ENCODE peak calls at places on chromosome 9, in nine cellular contexts. I, S, T, H, E, F, K, V and J are unnamed samples.

GRCh38 chr9:33765411-33765810 is 29.9 kb upstream of the PRSS3 start:
- DNase-seq in H (no peak), I (no peak), S (no peak), E (no peak), T (no peak), K (peak), V (peak), F (no peak), J (no peak)

GRCh38 chr9:116094846-116095245 is 58.7 kb upstream of the PAPPA start:
- DNase-seq in T (no peak), V (peak), I (no peak), S (no peak), H (no peak), E (no peak), F (no peak), K (no peak), J (no peak)

GRCh38 chr9:116687762-116688160 is 656 bp downstream of the TRIM32 start:
- DNase-seq in K (no peak), E (no peak), F (peak), I (no peak), T (no peak), S (no peak), H (no peak), V (no peak), J (no peak)

GRCh38 chr9:138112791-138113600 is 235.4 kb downstream of the CACNA1B start:
- DNase-seq in T (no peak), I (no peak), F (no peak), V (no peak), H (no peak), K (no peak), E (no peak), S (no peak), J (peak)

GRCh38 chr9:72592501-72593403 is 71.3 kb downstream of the TMC1 start:
- DNase-seq in S (peak), V (peak), F (no peak), T (no peak), E (peak), K (peak), I (no peak), H (no peak), J (peak)

GRCh38 chr9:124486778-124487490 is 20.3 kb downstream of the NR5A1 start:
- DNase-seq in E (no peak), K (no peak), H (no peak), F (no peak), I (no peak), S (no peak), V (no peak), T (no peak), J (no peak)

GRCh38 chr9:121316852-121317373 is 49.0 kb downstream of the GSN start:
- DNase-seq in V (no peak), S (no peak), E (no peak), F (no peak), I (no peak), H (no peak), T (no peak), K (no peak), J (no peak)

GRCh38 chr9:130265431-130266235 is at the start of gene HMCN2:
- DNase-seq in S (no peak), F (no peak), E (no peak), H (no peak), V (no peak), I (peak), T (no peak), K (peak), J (no peak)

GRCh38 chr9:86947146-86948081 is at the start of gene GAS1:
- DNase-seq in H (peak), K (peak), V (peak), S (no peak), E (peak), I (peak), F (peak), T (peak), J (peak)

GRCh38 chr9:124368692-124369091 is 46.5 kb downstream of the PSMB7 start:
- DNase-seq in S (no peak), E (no peak), H (no peak), K (no peak), T (no peak), I (no peak), V (no peak), F (no peak), J (no peak)

GRCh38 chr9:128250839-128251558 is 24.8 kb downstream of the GOLGA2 start:
- DNase-seq in S (no peak), I (no peak), K (no peak), H (no peak), T (no peak), E (no peak), V (no peak), F (no peak), J (no peak)

GRCh38 chr9:18260527-18260926 is 213.4 kb upstream of the ADAMTSL1 start:
- DNase-seq in S (no peak), T (no peak), F (no peak), K (peak), I (no peak), E (no peak), V (peak), H (no peak), J (no peak)

GRCh38 chr9:20200900-20201495 is 412.2 kb upstream of the SLC24A2 start:
- DNase-seq in V (no peak), F (no peak), S (no peak), K (no peak), E (no peak), H (no peak), I (no peak), T (no peak), J (no peak)

GRCh38 chr9:124485936-124486335 is 21.3 kb downstream of the NR5A1 start:
- DNase-seq in F (no peak), V (no peak), S (no peak), E (no peak), H (no peak), K (no peak), I (no peak), T (no peak), J (no peak)